ENCODE peak calls at places on chromosomes 2 and 18, in five cellular contexts. D is foreskin fibroblast, T is cardiac fibroblast, A is astrocyte of the cerebellum, L is body of pancreas. G is an unnamed sample.

GRCh38 chr2:173187911-173188788 is 112.5 kb downstream of the MAP3K20 start:
- DNase-seq in D (peak), T (peak), A (no peak), L (no peak), G (no peak)

GRCh38 chr2:7022486-7022885 is 105.3 kb downstream of the RNF144A start:
- DNase-seq in D (no peak), T (peak), A (peak), L (peak), G (no peak)

GRCh38 chr2:237156131-237156856 is 70.6 kb downstream of the COPS8 start:
- DNase-seq in D (peak), T (peak), A (peak), L (no peak), G (peak)

GRCh38 chr2:156437272-156437671 is 1.1 kb downstream of the GPD2 start:
- DNase-seq in D (peak), T (peak), A (no peak), L (peak), G (no peak)

GRCh38 chr2:46963210-46963609 is 47.6 kb upstream of the MCFD2 start:
- DNase-seq in D (no peak), T (no peak), A (no peak), L (no peak), G (no peak)

GRCh38 chr2:170335351-170335750 is 157.4 kb downstream of the MYO3B start:
- DNase-seq in D (no peak), T (no peak), A (peak), L (no peak), G (no peak)

GRCh38 chr18:22433960-22434359 is 16.2 kb upstream of the CTAGE1 start:
- DNase-seq in D (peak), T (peak), A (peak), L (no peak), G (peak)

GRCh38 chr2:141728886-141729285 is 401.9 kb downstream of the LRP1B start:
- DNase-seq in D (no peak), T (no peak), A (no peak), L (no peak), G (no peak)

GRCh38 chr18:49082714-49083688 is 132.2 kb upstream of the SMAD7 start:
- DNase-seq in D (no peak), T (no peak), A (no peak), L (no peak), G (no peak)

GRCh38 chr18:62420513-62421209 is 95.6 kb downstream of the TNFRSF11A start:
- DNase-seq in D (peak), T (peak), A (no peak), L (peak), G (no peak)

GRCh38 chr2:11157296-11157695 is 2.0 kb downstream of the SLC66A3 start:
- DNase-seq in D (no peak), T (no peak), A (no peak), L (no peak), G (no peak)

GRCh38 chr2:11152591-11152990 is 2.7 kb upstream of the SLC66A3 start:
- DNase-seq in D (no peak), T (no peak), A (no peak), L (no peak), G (no peak)

GRCh38 chr2:11155326-11156059 is at the start of gene SLC66A3:
- DNase-seq in D (peak), T (peak), A (peak), L (peak), G (peak)

GRCh38 chr2:11156396-11157075 is 1.3 kb downstream of the SLC66A3 start:
- DNase-seq in D (no peak), T (no peak), A (no peak), L (no peak), G (no peak)

DNA sequence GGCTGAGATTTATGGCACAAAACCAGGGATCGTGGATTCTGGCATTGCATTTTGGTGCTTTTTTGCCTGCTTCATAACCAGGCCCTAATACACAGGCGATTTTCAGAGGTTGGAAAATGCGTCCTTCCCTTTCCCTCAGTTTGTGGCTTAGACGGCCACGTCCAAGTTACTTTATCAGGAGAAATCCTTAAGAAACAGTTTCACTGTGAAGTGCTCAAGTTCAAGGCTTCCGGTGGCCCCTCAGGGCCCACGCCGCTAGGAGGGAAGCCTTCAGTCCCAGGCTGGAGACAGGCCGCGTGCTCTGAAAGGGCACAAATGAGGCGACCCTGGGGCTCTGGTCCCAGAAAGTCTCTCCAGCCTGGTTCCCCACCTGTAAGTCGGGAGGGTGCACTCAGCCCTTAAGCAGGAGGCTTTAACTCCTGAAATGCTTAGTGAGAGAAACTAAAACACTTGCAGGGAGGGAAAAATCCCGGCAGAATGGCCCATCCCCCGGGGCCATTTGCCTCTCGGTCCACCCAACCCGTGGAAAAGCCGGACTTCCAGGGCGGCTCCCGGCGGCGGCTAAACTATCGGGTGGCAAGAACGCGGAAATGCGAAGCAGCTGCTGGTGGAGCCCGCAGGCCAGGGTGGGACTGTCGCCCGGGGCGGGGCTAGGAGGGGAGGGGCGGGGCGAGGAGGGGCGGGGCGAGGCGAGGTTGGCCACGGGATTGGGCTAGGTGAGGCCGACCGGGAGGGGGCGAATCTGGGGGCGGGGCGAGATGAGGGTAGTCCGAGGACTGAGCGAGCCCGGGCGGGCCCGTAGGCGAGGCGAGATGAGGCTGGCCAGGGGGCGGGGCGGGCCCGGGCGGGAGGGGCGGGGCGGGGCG is 574 bp upstream of the SLC66A3 start:
- DNase-seq in D (peak), T (peak), A (peak), L (peak), G (peak)
- H3K4me3 ChIP-seq in D (peak), T (peak), A (peak), L (peak), G (peak)

DNA sequence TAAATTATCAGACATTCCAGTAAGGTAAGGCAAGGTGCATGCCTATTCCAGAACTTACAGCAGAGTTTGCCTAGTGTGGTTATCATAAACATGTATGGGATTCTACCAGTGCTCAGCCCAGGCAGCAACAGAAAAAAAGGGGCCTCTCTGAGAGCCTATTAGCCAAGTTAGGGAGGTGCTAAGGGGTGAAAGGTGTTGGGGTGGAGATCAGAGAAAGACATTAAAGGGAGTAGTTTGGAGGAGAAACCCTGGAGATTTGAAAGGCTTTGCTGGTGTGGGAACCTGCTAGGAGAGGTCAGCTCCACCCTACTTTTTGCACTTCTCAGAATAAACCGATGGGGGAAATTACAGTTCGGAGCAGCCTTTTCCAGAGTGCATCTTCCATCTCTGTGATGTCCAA is 2.9 kb downstream of the ARPC2 start:
- DNase-seq in D (no peak), T (no peak), A (no peak), L (no peak), G (no peak)
- H3K4me3 ChIP-seq in D (peak), T (no peak), A (no peak), L (no peak), G (no peak)

GRCh38 chr2:227862741-227863588 is 8.5 kb upstream of the DAW1 start:
- DNase-seq in D (peak), T (peak), A (no peak), L (peak), G (peak)
- H3K4me3 ChIP-seq in D (no peak), T (no peak), A (no peak), L (no peak), G (no peak)

GRCh38 chr2:205646680-205647079 is 35.6 kb upstream of the NRP2 start:
- DNase-seq in D (no peak), T (no peak), A (no peak), L (no peak), G (no peak)

GRCh38 chr2:205650450-205650849 is 31.9 kb upstream of the NRP2 start:
- DNase-seq in D (peak), T (peak), A (no peak), L (no peak), G (peak)

GRCh38 chr2:205654878-205655601 is 27.3 kb upstream of the NRP2 start:
- DNase-seq in D (peak), T (peak), A (no peak), L (no peak), G (peak)

GRCh38 chr2:205651719-205652118 is 30.6 kb upstream of the NRP2 start:
- DNase-seq in D (no peak), T (no peak), A (no peak), L (no peak), G (no peak)

DNA sequence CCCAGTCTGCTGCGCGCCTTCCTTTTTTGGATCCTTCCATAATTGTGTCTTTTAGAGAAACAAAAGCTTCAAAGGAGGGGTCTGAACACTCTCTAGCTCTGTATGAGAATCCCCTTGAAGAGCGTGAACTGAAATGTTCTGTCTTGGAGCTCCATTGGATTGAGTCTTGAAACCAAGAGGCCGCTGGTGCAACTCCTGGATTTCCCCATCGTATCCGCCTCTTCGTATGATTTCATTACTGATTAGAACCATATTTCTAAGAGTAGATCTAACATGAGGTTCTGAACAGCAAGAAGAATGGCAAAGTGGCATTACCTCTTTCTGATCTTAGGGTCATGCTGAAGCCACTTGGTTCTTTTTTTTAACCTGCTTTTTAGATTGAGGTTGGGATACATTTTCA is 31.4 kb upstream of the NRP2 start:
- DNase-seq in D (peak), T (no peak), A (no peak), L (no peak), G (no peak)
- H3K4me3 ChIP-seq in D (no peak), T (no peak), A (no peak), L (no peak), G (no peak)

GRCh38 chr2:176188218-176188968 is at the start of gene HOXD1:
- DNase-seq in D (no peak), T (no peak), A (no peak), L (no peak), G (no peak)
- H3K4me3 ChIP-seq in D (peak), T (peak), A (peak), L (peak), G (peak)

GRCh38 chr2:10057231-10058107 is 14.1 kb downstream of the KLF11 start:
- DNase-seq in D (peak), T (peak), A (peak), L (peak), G (peak)
- H3K4me3 ChIP-seq in D (peak), T (peak), A (no peak), L (no peak), G (peak)

GRCh38 chr2:27493948-27494283 is 1.1 kb downstream of the FNDC4 start:
- DNase-seq in D (no peak), T (no peak), A (no peak), L (no peak), G (no peak)
- H3K4me3 ChIP-seq in D (peak), T (no peak), A (peak), L (no peak), G (peak)